ENCODE peak calls at places on chromosome 17, in five cellular contexts. One of them, this sample, is unnamed.

GRCh38 chr17:49819118-49819517 is 28.8 kb downstream of the TAC4 start:
- DNase-seq in suprapubic skin: no peak
- DNase-seq in activated T-helper 2 cell treated with anti-CD3 and anti-CD28 coated beads, Interferon-gamma antibody, Interleukin-2, Interleukin-4, amounts not matched to agents 10 μg/mL and 5 μg/mL and 100 μg/mL, durations not matched to agents 14 hours and 24 hours and 36 hours: no peak
- DNase-seq in erythroblast: no peak
- DNase-seq in RWPE1: no peak
- DNase-seq in this sample: no peak

GRCh38 chr17:537133-537532 is 177.5 kb downstream of the VPS53 start:
- DNase-seq in suprapubic skin: no peak
- DNase-seq in activated T-helper 2 cell treated with anti-CD3 and anti-CD28 coated beads, Interferon-gamma antibody, Interleukin-2, Interleukin-4, amounts not matched to agents 10 μg/mL and 5 μg/mL and 100 μg/mL, durations not matched to agents 14 hours and 24 hours and 36 hours: no peak
- DNase-seq in erythroblast: no peak
- DNase-seq in RWPE1: no peak
- DNase-seq in this sample: no peak

GRCh38 chr17:61164517-61164916 is 235.1 kb upstream of the TBX2 start:
- DNase-seq in suprapubic skin: no peak
- DNase-seq in activated T-helper 2 cell treated with anti-CD3 and anti-CD28 coated beads, Interferon-gamma antibody, Interleukin-2, Interleukin-4, amounts not matched to agents 10 μg/mL and 5 μg/mL and 100 μg/mL, durations not matched to agents 14 hours and 24 hours and 36 hours: no peak
- DNase-seq in erythroblast: no peak
- DNase-seq in RWPE1: no peak
- DNase-seq in this sample: no peak

GRCh38 chr17:6524520-6524919 is 31.8 kb downstream of the PITPNM3 start:
- DNase-seq in suprapubic skin: no peak
- DNase-seq in activated T-helper 2 cell treated with anti-CD3 and anti-CD28 coated beads, Interferon-gamma antibody, Interleukin-2, Interleukin-4, amounts not matched to agents 10 μg/mL and 5 μg/mL and 100 μg/mL, durations not matched to agents 14 hours and 24 hours and 36 hours: no peak
- DNase-seq in erythroblast: no peak
- DNase-seq in RWPE1: peak
- DNase-seq in this sample: peak

GRCh38 chr17:19541445-19541844 is 7.8 kb downstream of the SLC47A1 start:
- DNase-seq in suprapubic skin: no peak
- DNase-seq in activated T-helper 2 cell treated with anti-CD3 and anti-CD28 coated beads, Interferon-gamma antibody, Interleukin-2, Interleukin-4, amounts not matched to agents 10 μg/mL and 5 μg/mL and 100 μg/mL, durations not matched to agents 14 hours and 24 hours and 36 hours: no peak
- DNase-seq in erythroblast: no peak
- DNase-seq in RWPE1: no peak
- DNase-seq in this sample: no peak

GRCh38 chr17:969767-970387 is 9.7 kb downstream of the NXN start:
- DNase-seq in suprapubic skin: no peak
- DNase-seq in activated T-helper 2 cell treated with anti-CD3 and anti-CD28 coated beads, Interferon-gamma antibody, Interleukin-2, Interleukin-4, amounts not matched to agents 10 μg/mL and 5 μg/mL and 100 μg/mL, durations not matched to agents 14 hours and 24 hours and 36 hours: no peak
- DNase-seq in erythroblast: no peak
- DNase-seq in RWPE1: peak
- DNase-seq in this sample: no peak

GRCh38 chr17:8632087-8632486 is 1.6 kb upstream of the MYH10 start:
- DNase-seq in suprapubic skin: no peak
- DNase-seq in activated T-helper 2 cell treated with anti-CD3 and anti-CD28 coated beads, Interferon-gamma antibody, Interleukin-2, Interleukin-4, amounts not matched to agents 10 μg/mL and 5 μg/mL and 100 μg/mL, durations not matched to agents 14 hours and 24 hours and 36 hours: no peak
- DNase-seq in erythroblast: no peak
- DNase-seq in RWPE1: no peak
- DNase-seq in this sample: no peak

GRCh38 chr17:48995332-48995870 is 1.8 kb upstream of the IGF2BP1 start:
- DNase-seq in suprapubic skin: peak
- DNase-seq in activated T-helper 2 cell treated with anti-CD3 and anti-CD28 coated beads, Interferon-gamma antibody, Interleukin-2, Interleukin-4, amounts not matched to agents 10 μg/mL and 5 μg/mL and 100 μg/mL, durations not matched to agents 14 hours and 24 hours and 36 hours: no peak
- DNase-seq in erythroblast: peak
- DNase-seq in RWPE1: no peak
- DNase-seq in this sample: peak

GRCh38 chr17:27578718-27579085 is 52.3 kb upstream of the LGALS9 start:
- DNase-seq in suprapubic skin: no peak
- DNase-seq in activated T-helper 2 cell treated with anti-CD3 and anti-CD28 coated beads, Interferon-gamma antibody, Interleukin-2, Interleukin-4, amounts not matched to agents 10 μg/mL and 5 μg/mL and 100 μg/mL, durations not matched to agents 14 hours and 24 hours and 36 hours: peak
- DNase-seq in erythroblast: peak
- DNase-seq in RWPE1: no peak
- DNase-seq in this sample: no peak

GRCh38 chr17:79080349-79080748 is 5.7 kb downstream of the ENGASE start:
- DNase-seq in suprapubic skin: no peak
- DNase-seq in activated T-helper 2 cell treated with anti-CD3 and anti-CD28 coated beads, Interferon-gamma antibody, Interleukin-2, Interleukin-4, amounts not matched to agents 10 μg/mL and 5 μg/mL and 100 μg/mL, durations not matched to agents 14 hours and 24 hours and 36 hours: no peak
- DNase-seq in erythroblast: no peak
- DNase-seq in RWPE1: no peak
- DNase-seq in this sample: no peak

GRCh38 chr17:15913826-15914225 is 31.1 kb upstream of the ADORA2B start:
- DNase-seq in suprapubic skin: no peak
- DNase-seq in activated T-helper 2 cell treated with anti-CD3 and anti-CD28 coated beads, Interferon-gamma antibody, Interleukin-2, Interleukin-4, amounts not matched to agents 10 μg/mL and 5 μg/mL and 100 μg/mL, durations not matched to agents 14 hours and 24 hours and 36 hours: no peak
- DNase-seq in erythroblast: no peak
- DNase-seq in RWPE1: no peak
- DNase-seq in this sample: peak

GRCh38 chr17:59165933-59166342 is 10.4 kb downstream of the PRR11 start:
- DNase-seq in suprapubic skin: peak
- DNase-seq in activated T-helper 2 cell treated with anti-CD3 and anti-CD28 coated beads, Interferon-gamma antibody, Interleukin-2, Interleukin-4, amounts not matched to agents 10 μg/mL and 5 μg/mL and 100 μg/mL, durations not matched to agents 14 hours and 24 hours and 36 hours: no peak
- DNase-seq in erythroblast: peak
- DNase-seq in RWPE1: peak
- DNase-seq in this sample: no peak

GRCh38 chr17:14211778-14212177 is 24.9 kb downstream of the CDRT15 start:
- DNase-seq in suprapubic skin: no peak
- DNase-seq in activated T-helper 2 cell treated with anti-CD3 and anti-CD28 coated beads, Interferon-gamma antibody, Interleukin-2, Interleukin-4, amounts not matched to agents 10 μg/mL and 5 μg/mL and 100 μg/mL, durations not matched to agents 14 hours and 24 hours and 36 hours: no peak
- DNase-seq in erythroblast: peak
- DNase-seq in RWPE1: no peak
- DNase-seq in this sample: no peak

GRCh38 chr17:50106393-50107131 is 11.4 kb downstream of the PDK2 start:
- DNase-seq in suprapubic skin: no peak
- DNase-seq in activated T-helper 2 cell treated with anti-CD3 and anti-CD28 coated beads, Interferon-gamma antibody, Interleukin-2, Interleukin-4, amounts not matched to agents 10 μg/mL and 5 μg/mL and 100 μg/mL, durations not matched to agents 14 hours and 24 hours and 36 hours: no peak
- DNase-seq in erythroblast: no peak
- DNase-seq in RWPE1: no peak
- DNase-seq in this sample: no peak

GRCh38 chr17:13647551-13647950 is 45.8 kb upstream of the HS3ST3A1 start:
- DNase-seq in suprapubic skin: no peak
- DNase-seq in activated T-helper 2 cell treated with anti-CD3 and anti-CD28 coated beads, Interferon-gamma antibody, Interleukin-2, Interleukin-4, amounts not matched to agents 10 μg/mL and 5 μg/mL and 100 μg/mL, durations not matched to agents 14 hours and 24 hours and 36 hours: no peak
- DNase-seq in erythroblast: no peak
- DNase-seq in RWPE1: no peak
- DNase-seq in this sample: no peak

GRCh38 chr17:4739122-4740024 is at the start of the genes CXCL16 and ZMYND15:
- DNase-seq in suprapubic skin: no peak
- DNase-seq in activated T-helper 2 cell treated with anti-CD3 and anti-CD28 coated beads, Interferon-gamma antibody, Interleukin-2, Interleukin-4, amounts not matched to agents 10 μg/mL and 5 μg/mL and 100 μg/mL, durations not matched to agents 14 hours and 24 hours and 36 hours: peak
- DNase-seq in erythroblast: peak
- DNase-seq in RWPE1: peak
- DNase-seq in this sample: no peak

GRCh38 chr17:8304181-8304910 is 5.7 kb upstream of the ARHGEF15 start:
- DNase-seq in suprapubic skin: no peak
- DNase-seq in activated T-helper 2 cell treated with anti-CD3 and anti-CD28 coated beads, Interferon-gamma antibody, Interleukin-2, Interleukin-4, amounts not matched to agents 10 μg/mL and 5 μg/mL and 100 μg/mL, durations not matched to agents 14 hours and 24 hours and 36 hours: no peak
- DNase-seq in erythroblast: no peak
- DNase-seq in RWPE1: no peak
- DNase-seq in this sample: no peak

GRCh38 chr17:77857613-77858012 is 100.9 kb upstream of the TNRC6C start:
- DNase-seq in suprapubic skin: no peak
- DNase-seq in activated T-helper 2 cell treated with anti-CD3 and anti-CD28 coated beads, Interferon-gamma antibody, Interleukin-2, Interleukin-4, amounts not matched to agents 10 μg/mL and 5 μg/mL and 100 μg/mL, durations not matched to agents 14 hours and 24 hours and 36 hours: no peak
- DNase-seq in erythroblast: no peak
- DNase-seq in RWPE1: peak
- DNase-seq in this sample: no peak

GRCh38 chr17:19238167-19238505 is 970 bp downstream of the EPN2 start:
- DNase-seq in suprapubic skin: no peak
- DNase-seq in activated T-helper 2 cell treated with anti-CD3 and anti-CD28 coated beads, Interferon-gamma antibody, Interleukin-2, Interleukin-4, amounts not matched to agents 10 μg/mL and 5 μg/mL and 100 μg/mL, durations not matched to agents 14 hours and 24 hours and 36 hours: no peak
- DNase-seq in erythroblast: peak
- DNase-seq in RWPE1: peak
- DNase-seq in this sample: no peak